ENCODE peak calls at places on chromosomes 3 and 15, in seven cellular contexts. J is SK-N-SH, H is GM12878, W is HCT116, T is H1, X is K562, N is HepG2. Q is an unnamed sample.

GRCh38 chr3:25603703-25604102 is 61.0 kb downstream of the TOP2B start:
- DNase-seq in J (no peak), H (no peak), T (no peak), N (no peak), X (no peak), W (no peak), Q (no peak)

GRCh38 chr3:42683875-42684593 is 1.3 kb upstream of the KLHL40 start:
- DNase-seq in J (no peak), W (peak; percentile 61), H (no peak), T (no peak), N (peak; percentile 71), X (peak; percentile 96), Q (no peak)

GRCh38 chr3:19994796-19995195 is 17.3 kb downstream of the PP2D1 start:
- DNase-seq in J (no peak), N (no peak), X (no peak), H (no peak), T (no peak), W (no peak), Q (no peak)

GRCh38 chr15:40933520-40933904 is 4.4 kb downstream of the DLL4 start:
- DNase-seq in J (no peak), X (no peak), H (no peak), W (no peak), N (no peak), T (no peak), Q (no peak)

GRCh38 chr3:51975857-51976549 is 1.1 kb downstream of the ABHD14A start:
- DNase-seq in N (peak; percentile 50), W (no peak), H (no peak), J (peak; percentile 89), X (peak; percentile 68), T (peak; percentile 80), Q (no peak)

GRCh38 chr3:128334766-128335165 is 131.9 kb downstream of the DNAJB8 start:
- DNase-seq in H (no peak), T (no peak), J (no peak), W (no peak), X (no peak), N (no peak), Q (no peak)

GRCh38 chr15:43511012-43511885 is 6.2 kb upstream of the MAP1A start:
- DNase-seq in W (peak; percentile 37), H (no peak), X (peak; percentile 25), J (peak; percentile 55), T (peak; percentile 63), N (peak; percentile 20), Q (peak; percentile 72)

GRCh38 chr15:66707310-66708160 is 5.5 kb downstream of the SMAD6 start:
- DNase-seq in X (no peak), W (no peak), J (peak; percentile 90), H (no peak), N (peak; percentile 47), T (peak; percentile 74), Q (peak; percentile 53)

GRCh38 chr3:132293231-132293630 is 24.0 kb upstream of the ACP3 start:
- DNase-seq in J (no peak), T (no peak), H (no peak), N (no peak), X (no peak), W (no peak), Q (no peak)

GRCh38 chr15:59329570-59330350 is 42.9 kb downstream of the MYO1E start:
- DNase-seq in X (no peak), W (peak; percentile 35), H (no peak), T (no peak), N (peak; percentile 76), J (no peak), Q (no peak)

GRCh38 chr3:12675115-12675810 is 11.3 kb upstream of the RAF1 start:
- DNase-seq in W (no peak), H (no peak), X (no peak), J (no peak), T (no peak), N (no peak), Q (no peak)

GRCh38 chr15:66819084-66819483 is 117.0 kb downstream of the SMAD6 start:
- DNase-seq in T (no peak), J (no peak), W (no peak), H (peak; percentile 30), N (no peak), X (no peak), Q (no peak)

GRCh38 chr15:91528811-91529210 is 324.7 kb upstream of the SLCO3A1 start:
- DNase-seq in J (no peak), H (no peak), N (no peak), X (no peak), W (no peak), T (no peak), Q (no peak)

GRCh38 chr3:53534996-53535395 is 40.6 kb downstream of the CACNA1D start:
- DNase-seq in X (no peak), H (no peak), N (no peak), W (no peak), T (no peak), J (peak; percentile 59), Q (no peak)

GRCh38 chr3:131353016-131353877 is 28.3 kb upstream of the NUDT16 start:
- DNase-seq in J (no peak), T (no peak), W (no peak), N (no peak), H (no peak), X (no peak), Q (peak; percentile 46)

GRCh38 chr3:158091526-158091925 is 14.7 kb downstream of the SHOX2 start:
- DNase-seq in H (no peak), J (no peak), W (no peak), X (no peak), T (no peak), N (peak; percentile 15), Q (peak; percentile 73)

GRCh38 chr3:54424283-54424682 is 301.9 kb downstream of the CACNA2D3 start:
- DNase-seq in H (no peak), J (no peak), X (no peak), W (no peak), N (no peak), T (no peak), Q (no peak)

GRCh38 chr3:139219463-139219862 is 124.4 kb upstream of the MRPS22 start:
- DNase-seq in H (no peak), J (no peak), X (no peak), W (no peak), N (no peak), T (no peak), Q (no peak)

GRCh38 chr3:139217633-139218032 is 126.2 kb upstream of the MRPS22 start:
- DNase-seq in H (no peak), X (no peak), N (no peak), J (no peak), T (peak; percentile 23), W (no peak), Q (no peak)

GRCh38 chr3:139218046-139218445 is 125.8 kb upstream of the MRPS22 start:
- DNase-seq in J (no peak), H (no peak), W (no peak), T (no peak), N (no peak), X (no peak), Q (no peak)

GRCh38 chr3:139225551-139225950 is 118.3 kb upstream of the MRPS22 start:
- DNase-seq in N (no peak), H (no peak), J (no peak), X (no peak), T (no peak), W (no peak), Q (no peak)

DNA sequence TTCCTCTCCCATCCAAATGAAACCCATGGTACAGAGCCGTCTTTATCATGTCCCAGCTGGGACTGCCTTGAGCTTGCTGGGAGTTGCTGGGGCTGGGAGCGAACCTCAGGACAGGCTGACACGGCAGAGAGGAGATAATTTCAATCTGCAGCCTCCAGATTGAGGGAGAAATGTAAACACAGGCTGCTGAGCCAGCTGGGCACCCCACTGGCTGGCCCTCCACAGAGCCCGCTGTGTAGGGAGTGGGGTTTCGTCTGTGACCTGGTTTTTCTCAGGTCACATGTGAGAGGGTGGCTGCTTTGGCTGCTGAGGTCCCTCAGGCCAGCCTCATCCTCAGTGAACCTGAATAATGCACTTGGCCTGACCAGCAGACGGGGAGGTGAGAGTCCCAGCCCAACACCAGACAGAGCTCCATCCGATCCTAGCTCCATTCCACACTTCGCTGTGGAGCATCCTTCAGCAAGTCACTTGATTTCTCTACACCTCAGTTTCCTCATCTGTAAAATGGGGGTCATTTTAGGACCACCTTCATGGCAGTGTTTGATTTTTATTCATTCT is 121.6 kb upstream of the MRPS22 start:
- DNase-seq in X (peak; percentile 45), W (no peak), H (no peak), J (no peak), N (no peak), T (peak; percentile 19), Q (no peak)
- TF ChIP-seq JUND in X (peak; percentile 47), W (no peak), H (no peak), J (no peak), N (no peak), T (no peak), Q (no peak)

GRCh38 chr15:32796856-32797255 is 79.1 kb downstream of the GREM1 start:
- DNase-seq in W (no peak), T (no peak), J (no peak), X (no peak), N (no peak), H (no peak), Q (no peak)

GRCh38 chr15:32802296-32802936 is 84.6 kb downstream of the GREM1 start:
- DNase-seq in J (no peak), N (no peak), X (no peak), H (no peak), W (no peak), T (no peak), Q (no peak)

GRCh38 chr15:32794973-32795372 is 77.2 kb downstream of the GREM1 start:
- DNase-seq in W (no peak), T (no peak), J (no peak), X (no peak), H (no peak), N (peak; percentile 29), Q (no peak)

GRCh38 chr15:32803631-32804030 is 85.8 kb downstream of the GREM1 start:
- DNase-seq in T (no peak), X (no peak), N (no peak), J (no peak), W (no peak), H (no peak), Q (no peak)

GRCh38 chr15:32799904-32800535 is 82.2 kb downstream of the GREM1 start:
- DNase-seq in H (no peak), J (no peak), N (no peak), W (no peak), T (no peak), X (no peak), Q (no peak)
- TF ChIP-seq JUND in H (no peak), J (no peak), N (no peak), W (no peak), T (no peak), X (no peak), Q (no peak)

GRCh38 chr3:162441716-162442115 is 945.1 kb downstream of the OTOL1 start:
- DNase-seq in H (no peak), J (no peak), W (no peak), X (no peak), T (no peak), N (no peak), Q (no peak)
- TF ChIP-seq JUND in H (no peak), J (no peak), W (no peak), X (no peak), T (no peak), N (no peak), Q (no peak)

GRCh38 chr3:197367081-197367780 is 68.8 kb upstream of the DLG1 start:
- DNase-seq in T (no peak), W (no peak), J (peak; percentile 16), N (peak; percentile 61), H (no peak), X (no peak), Q (peak; percentile 59)
- TF ChIP-seq JUND in T (no peak), W (no peak), J (peak; percentile 33), N (no peak), H (no peak), X (no peak), Q (peak; percentile 37)

Q was measured in T47D.